ENCODE peak calls at places on chromosomes 12 and 14, in seven cellular contexts. X is nucleus accumbens; Q is foreskin melanocyte; A is activated CD4-positive, CD25-positive, alpha-beta regulatory T cell; N is lower leg skin; Z is left ventricle myocardium inferior; H is activated gamma-delta T cell. F is an unnamed sample.

GRCh38 chr14:86501611-86502010 is 971.7 kb downstream of the FLRT2 start:
- DNase-seq in Z (no peak), H (no peak), N (no peak), Q (no peak), X (no peak), A (no peak), F (no peak)

GRCh38 chr12:101785671-101786070 is 45.1 kb downstream of the GNPTAB start:
- DNase-seq in Z (no peak), Q (no peak), N (no peak), A (no peak), X (no peak), H (no peak), F (no peak)

GRCh38 chr14:62015945-62016344 is 253.7 kb downstream of the SNAPC1 start:
- DNase-seq in H (no peak), Z (no peak), A (no peak), N (no peak), X (no peak), Q (no peak), F (no peak)

GRCh38 chr14:101462726-101463565 is 98.3 kb upstream of the DIO3 start:
- DNase-seq in H (no peak), A (no peak), X (no peak), N (peak; percentile 56), Z (no peak), Q (no peak), F (no peak)

GRCh38 chr12:103880299-103881142 is 39.5 kb upstream of the NT5DC3 start:
- DNase-seq in Z (no peak), N (no peak), X (no peak), Q (no peak), H (no peak), A (no peak), F (no peak)

GRCh38 chr14:93017341-93017797 is 94.4 kb downstream of the CHGA start:
- DNase-seq in H (no peak), X (no peak), N (no peak), Z (peak; percentile 74), A (no peak), Q (no peak), F (peak; percentile 81)

GRCh38 chr12:115752913-115753726 is 524.4 kb downstream of the MED13L start:
- DNase-seq in H (no peak), Z (no peak), N (no peak), Q (peak; percentile 44), X (no peak), A (no peak), F (peak; percentile 68)

GRCh38 chr12:28775556-28775955 is 373.5 kb upstream of the FAR2 start:
- DNase-seq in Z (no peak), A (no peak), H (no peak), N (no peak), X (no peak), Q (no peak), F (no peak)

GRCh38 chr12:6917491-6918231 is 3.3 kb downstream of the ENO2 start:
- DNase-seq in N (no peak), Z (no peak), Q (no peak), A (no peak), X (no peak), H (no peak), F (no peak)

GRCh38 chr14:32576088-32576795 is 247.1 kb downstream of the AKAP6 start:
- DNase-seq in Q (peak; percentile 40), Z (no peak), X (peak; percentile 10), H (no peak), N (no peak), A (no peak), F (peak; percentile 60)

GRCh38 chr12:113302925-113303640 is 31.8 kb downstream of the SLC8B1 start:
- DNase-seq in Z (no peak), Q (peak; percentile 72), X (no peak), N (no peak), H (no peak), A (no peak), F (no peak)

F was measured in adrenal gland.